ENCODE peak calls at places on chromosome 4, in five cellular contexts. X, T, K, D and V are unnamed samples.
A peak's percentile ranks its signal among the peaks of the same experiment; 100 is the strongest.

GRCh38 chr4:71126719-71127118 is 133.3 kb downstream of the DCK start:
- DNase-seq in T (no peak), K (peak; percentile 98), D (no peak), X (peak; percentile 91), V (no peak)

GRCh38 chr4:25095756-25096552 is 64.3 kb downstream of the SEPSECS start:
- DNase-seq in X (no peak), T (no peak), K (no peak), D (no peak), V (no peak)

GRCh38 chr4:79178770-79179169 is 147.1 kb downstream of the NAA11 start:
- DNase-seq in K (no peak), D (no peak), X (no peak), T (peak; percentile 3), V (no peak)

GRCh38 chr4:20421586-20421985 is 169.9 kb downstream of the SLIT2 start:
- DNase-seq in T (no peak), X (no peak), D (no peak), K (no peak), V (no peak)

GRCh38 chr4:141486375-141486997 is 149.9 kb upstream of the IL15 start:
- DNase-seq in X (peak; percentile 52), D (no peak), T (peak; percentile 29), K (peak; percentile 83), V (no peak)

GRCh38 chr4:142307857-142308256 is 538.2 kb downstream of the INPP4B start:
- DNase-seq in T (no peak), X (no peak), D (no peak), K (no peak), V (no peak)

GRCh38 chr4:19158451-19158850 is 1093.3 kb upstream of the SLIT2 start:
- DNase-seq in D (no peak), T (no peak), X (no peak), K (no peak), V (no peak)

GRCh38 chr4:185504098-185505047 is 30.9 kb downstream of the PDLIM3 start:
- DNase-seq in K (peak; percentile 54), X (peak; percentile 51), T (no peak), D (no peak), V (no peak)

GRCh38 chr4:154164931-154165839 is 326.4 kb downstream of the DCHS2 start:
- DNase-seq in K (peak; percentile 28), D (peak; percentile 96), T (peak; percentile 47), X (peak; percentile 4), V (no peak)

GRCh38 chr4:118034061-118034785 is at the start of gene NDST3:
- DNase-seq in K (peak; percentile 81), D (no peak), T (peak; percentile 56), X (no peak), V (peak; percentile 34)

GRCh38 chr4:137266511-137266910 is 265.8 kb downstream of the PCDH18 start:
- DNase-seq in K (no peak), D (no peak), X (no peak), T (no peak), V (no peak)

GRCh38 chr4:55367084-55367722 is 21.2 kb downstream of the SRD5A3 start:
- DNase-seq in D (no peak), K (no peak), X (no peak), T (no peak), V (no peak)

GRCh38 chr4:39970559-39971270 is 7.0 kb downstream of the PDS5A start:
- DNase-seq in T (no peak), D (no peak), K (peak; percentile 12), X (no peak), V (no peak)

GRCh38 chr4:52658671-52659015 is 458 bp downstream of the USP46 start:
- DNase-seq in D (no peak), K (peak; percentile 11), X (no peak), T (no peak), V (no peak)

GRCh38 chr4:176964116-176964691 is 171.5 kb upstream of the VEGFC start:
- DNase-seq in D (no peak), K (peak; percentile 24), T (no peak), X (no peak), V (no peak)

GRCh38 chr4:26248647-26249046 is 72.2 kb upstream of the RBPJ start:
- DNase-seq in D (peak; percentile 67), X (peak; percentile 85), T (peak; percentile 79), K (no peak), V (no peak)

GRCh38 chr4:1072830-1073446 is 40.4 kb downstream of the RNF212 start:
- DNase-seq in D (peak; percentile 11), T (no peak), X (no peak), K (peak; percentile 67), V (peak; percentile 14)

GRCh38 chr4:80538276-80538926 is 202.9 kb downstream of the CFAP299 start:
- DNase-seq in T (no peak), K (peak; percentile 70), X (no peak), D (no peak), V (no peak)